ENCODE peak calls at places on chromosomes 3 and 15, in five cellular contexts. V is cardiac muscle cell, C is AG10803, M is SK-N-SH, F is coronary artery. X is an unnamed sample.

GRCh38 chr3:23778451-23778850 is 27.3 kb upstream of the UBE2E1 start:
- DNase-seq in V (peak), C (peak), M (no peak), F (no peak), X (no peak)

GRCh38 chr3:38119802-38120689 is 16.9 kb downstream of the ACAA1 start:
- DNase-seq in V (no peak), C (no peak), M (no peak), F (peak), X (no peak)

GRCh38 chr15:48177875-48178611 is at the start of gene MYEF2:
- DNase-seq in V (peak), C (peak), M (peak), F (peak), X (peak)

GRCh38 chr3:58237940-58238681 is 519 bp downstream of the ABHD6 start:
- DNase-seq in V (no peak), C (peak), M (peak), F (peak), X (peak)

GRCh38 chr15:62287066-62287857 is 122.2 kb upstream of the C2CD4B start:
- DNase-seq in V (no peak), C (peak), M (no peak), F (no peak), X (no peak)

GRCh38 chr3:153749070-153749610 is 372.1 kb upstream of the ARHGEF26 start:
- DNase-seq in V (peak), C (peak), M (no peak), F (no peak), X (no peak)

GRCh38 chr3:48548731-48549705 is 7.6 kb downstream of the PFKFB4 start:
- DNase-seq in V (peak), C (peak), M (peak), F (peak), X (peak)

GRCh38 chr15:65917936-65918335 is 48.6 kb downstream of the RAB11A start:
- DNase-seq in V (no peak), C (no peak), M (no peak), F (no peak), X (no peak)

GRCh38 chr3:24287728-24288450 is 206.8 kb downstream of the THRB start:
- DNase-seq in V (no peak), C (no peak), M (no peak), F (no peak), X (no peak)

GRCh38 chr3:160050019-160050418 is 61.4 kb downstream of the IL12A start:
- DNase-seq in V (no peak), C (no peak), M (no peak), F (no peak), X (no peak)

GRCh38 chr15:27582741-27583400 is 516.2 kb downstream of the OCA2 start:
- DNase-seq in V (peak), C (peak), M (no peak), F (no peak), X (no peak)

GRCh38 chr3:112642912-112643506 is 2.1 kb upstream of the CCDC80 start:
- DNase-seq in V (peak), C (peak), M (peak), F (peak), X (peak)

GRCh38 chr3:112647122-112647521 is 6.2 kb upstream of the CCDC80 start:
- DNase-seq in V (peak), C (peak), M (no peak), F (no peak), X (peak)

GRCh38 chr3:112643621-112644236 is 2.8 kb upstream of the CCDC80 start:
- DNase-seq in V (peak), C (no peak), M (no peak), F (no peak), X (no peak)

GRCh38 chr3:112646623-112647022 is 5.7 kb upstream of the CCDC80 start:
- DNase-seq in V (no peak), C (no peak), M (no peak), F (no peak), X (no peak)

DNA sequence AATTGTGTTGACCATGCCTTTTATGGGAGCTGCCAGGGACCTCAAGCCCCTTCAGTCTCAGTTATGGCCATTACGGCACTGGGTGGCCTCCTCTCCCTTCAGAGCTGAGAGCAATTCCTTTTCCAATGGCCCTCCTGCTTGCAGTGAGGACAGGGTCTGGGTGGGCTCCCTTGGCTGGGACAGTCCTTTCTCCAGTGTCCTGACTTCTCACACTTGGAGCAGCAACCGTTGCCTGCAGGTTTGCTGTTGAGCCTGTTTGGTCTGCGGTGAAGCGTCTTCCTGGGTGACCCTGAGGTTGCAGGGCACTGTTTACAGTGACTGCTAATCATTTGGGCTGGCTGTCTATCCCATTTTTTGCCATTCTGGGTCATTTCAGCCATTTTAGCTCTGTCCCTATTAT is 3.5 kb upstream of the CCDC80 start:
- DNase-seq in V (no peak), C (no peak), M (no peak), F (no peak), X (no peak)
- TF ChIP-seq CTCF in V (no peak), C (no peak), M (no peak), F (no peak), X (no peak)

GRCh38 chr15:40471105-40471777 is 457 bp downstream of the CHST14 start:
- DNase-seq in V (peak), C (peak), M (no peak), F (no peak), X (no peak)
- TF ChIP-seq CTCF in V (no peak), C (no peak), M (no peak), F (no peak), X (no peak)

DNA sequence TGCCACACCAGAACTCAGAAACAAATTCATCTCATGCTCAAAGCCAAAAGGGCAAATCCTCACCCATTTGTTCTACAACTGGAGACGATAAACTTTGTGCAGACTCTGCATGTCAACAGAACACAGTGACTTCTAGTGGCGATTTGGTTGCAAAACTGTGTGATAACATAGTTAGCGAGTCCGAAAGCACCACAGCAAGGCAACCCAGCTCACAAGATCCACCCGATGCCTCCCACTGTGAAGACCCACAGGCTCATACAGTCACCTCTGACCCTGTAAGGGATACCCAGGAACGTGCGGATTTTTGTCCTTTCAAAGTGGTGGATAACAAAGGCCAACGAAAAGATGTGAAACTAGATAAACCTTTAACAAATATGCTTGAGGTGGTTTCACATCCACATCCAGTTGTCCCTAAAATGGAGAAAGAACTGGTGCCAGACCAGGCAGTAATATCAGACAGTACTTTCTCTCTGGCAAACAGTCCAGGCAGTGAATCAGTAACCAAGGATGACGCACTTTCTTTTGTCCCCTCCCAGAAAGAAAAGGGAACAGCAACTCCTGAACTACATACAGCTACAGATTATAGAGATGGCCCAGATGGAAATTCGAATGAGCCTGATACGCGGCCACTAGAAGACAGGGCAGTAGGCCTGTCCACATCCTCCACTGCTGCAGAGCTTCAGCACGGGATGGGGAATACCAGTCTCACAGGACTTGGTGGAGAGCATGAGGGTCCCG is 199.7 kb downstream of the AKAP13 start:
- DNase-seq in V (peak), C (peak), M (no peak), F (no peak), X (no peak)
- TF ChIP-seq CTCF in V (peak), C (no peak), M (no peak), F (no peak), X (no peak)

DNA sequence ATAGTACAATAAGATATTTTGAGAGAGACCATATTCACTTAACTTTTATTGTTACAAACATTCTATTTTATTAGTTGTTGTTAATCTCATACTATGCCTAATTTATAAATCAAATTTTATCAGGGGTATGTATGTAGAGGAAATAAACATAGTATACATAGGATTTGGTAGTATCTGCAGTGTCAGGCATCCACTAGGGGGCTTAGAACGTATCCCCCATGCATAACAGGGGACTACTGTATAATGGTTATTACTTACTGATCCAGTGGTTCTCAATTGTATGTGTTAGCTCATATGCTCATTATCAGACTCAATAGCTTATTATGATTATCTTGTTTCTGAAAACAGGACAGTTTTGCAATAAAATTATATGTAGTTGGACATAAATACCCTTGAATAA is 27.6 kb downstream of the CMC1 start:
- DNase-seq in V (no peak), C (no peak), M (no peak), F (no peak), X (no peak)
- TF ChIP-seq CTCF in V (peak), C (no peak), M (peak), F (no peak), X (peak)

GRCh38 chr15:98420837-98421236 is 227.5 kb upstream of the IGF1R start:
- DNase-seq in V (no peak), C (no peak), M (peak), F (no peak), X (no peak)
- TF ChIP-seq CTCF in V (no peak), C (no peak), M (no peak), F (no peak), X (no peak)

GRCh38 chr3:76724075-76724474 is 315.8 kb upstream of the ROBO2 start:
- DNase-seq in V (no peak), C (no peak), M (no peak), F (no peak), X (no peak)
- TF ChIP-seq CTCF in V (no peak), C (no peak), M (peak), F (no peak), X (no peak)

GRCh38 chr3:127177226-127177625 is 15.7 kb upstream of the PRR23E start:
- DNase-seq in V (peak), C (no peak), M (no peak), F (peak), X (no peak)
- TF ChIP-seq CTCF in V (no peak), C (peak), M (no peak), F (no peak), X (peak)

GRCh38 chr3:60948488-60948887 is 302.8 kb downstream of the FHIT start:
- DNase-seq in V (peak), C (peak), M (no peak), F (no peak), X (peak)
- TF ChIP-seq CTCF in V (no peak), C (peak), M (peak), F (no peak), X (peak)

X was measured in HFFc6.